ENCODE peak calls at places on chromosomes 2 and 18, in eight cellular contexts. O, E, Y, U, X, J, F and M are unnamed samples.

GRCh38 chr18:74064510-74064909 is 83.1 kb downstream of the FBXO15 start:
- DNase-seq in O (no peak), Y (no peak), E (no peak), U (no peak), J (no peak), X (no peak), F (no peak), M (no peak)

GRCh38 chr2:7026740-7027139 is 109.5 kb downstream of the RNF144A start:
- DNase-seq in E (no peak), U (no peak), X (no peak), F (no peak), O (no peak), Y (no peak), J (no peak), M (no peak)

GRCh38 chr18:7523772-7524171 is 43.3 kb upstream of the PTPRM start:
- DNase-seq in X (no peak), Y (no peak), O (no peak), F (no peak), E (no peak), U (no peak), J (no peak), M (no peak)

GRCh38 chr2:54042908-54043620 is 72.3 kb upstream of the PSME4 start:
- DNase-seq in Y (no peak), E (no peak), F (no peak), O (no peak), J (no peak), U (no peak), X (no peak), M (no peak)

GRCh38 chr2:234771985-234772774 is 179.6 kb upstream of the SH3BP4 start:
- DNase-seq in F (no peak), O (no peak), J (peak), Y (peak), X (no peak), U (no peak), E (peak), M (no peak)

GRCh38 chr2:109454764-109455394 is 158.9 kb downstream of the SEPTIN10 start:
- DNase-seq in J (no peak), O (no peak), X (peak), U (no peak), Y (no peak), E (no peak), F (no peak), M (no peak)

GRCh38 chr18:8654482-8655451 is 45.5 kb downstream of the RAB12 start:
- DNase-seq in F (no peak), O (no peak), U (no peak), Y (peak), E (peak), J (peak), X (no peak), M (no peak)

GRCh38 chr2:200172944-200173481 is 133.5 kb upstream of the SPATS2L start:
- DNase-seq in X (no peak), O (no peak), Y (peak), E (peak), U (no peak), J (peak), F (no peak), M (no peak)

GRCh38 chr2:215967590-215968373 is 45.6 kb downstream of the MREG start:
- DNase-seq in E (no peak), O (no peak), Y (peak), J (no peak), F (no peak), X (no peak), U (no peak), M (no peak)

GRCh38 chr2:27891820-27892105 is 1.2 kb downstream of the BABAM2 start:
- DNase-seq in Y (peak), U (no peak), X (no peak), E (peak), J (peak), O (no peak), F (no peak), M (no peak)

GRCh38 chr2:101265893-101266499 is 13.3 kb downstream of the CNOT11 start:
- DNase-seq in F (no peak), O (no peak), X (no peak), Y (no peak), U (no peak), E (no peak), J (no peak), M (peak)

GRCh38 chr2:220053919-220054318 is 426.5 kb downstream of the SLC4A3 start:
- DNase-seq in J (no peak), Y (peak), F (no peak), U (no peak), O (no peak), X (no peak), E (no peak), M (no peak)

GRCh38 chr2:239694487-239694886 is 293.7 kb upstream of the HDAC4 start:
- DNase-seq in F (no peak), J (no peak), Y (no peak), E (no peak), O (no peak), U (no peak), X (no peak), M (no peak)

GRCh38 chr2:230849633-230850357 is 14.9 kb upstream of the ITM2C start:
- DNase-seq in U (no peak), F (peak), Y (peak), O (no peak), J (peak), X (no peak), E (peak), M (peak)

GRCh38 chr18:9704233-9705118 is 3.6 kb upstream of the RAB31 start:
- DNase-seq in X (no peak), Y (no peak), F (no peak), U (no peak), E (no peak), O (no peak), J (no peak), M (no peak)

GRCh38 chr2:2681611-2682295 is 350.7 kb upstream of the MYT1L start:
- DNase-seq in F (no peak), X (peak), O (no peak), Y (no peak), E (no peak), J (no peak), U (no peak), M (no peak)

GRCh38 chr2:150900913-150901312 is 360.8 kb downstream of the RBM43 start:
- DNase-seq in J (no peak), O (no peak), U (no peak), Y (no peak), F (no peak), X (no peak), E (no peak), M (no peak)

GRCh38 chr2:102037681-102038080 is 45.9 kb downstream of the IL1R2 start:
- DNase-seq in J (peak), F (no peak), U (no peak), X (no peak), Y (peak), E (peak), O (no peak), M (no peak)

GRCh38 chr2:233935426-233935825 is 18.3 kb downstream of the TRPM8 start:
- DNase-seq in X (no peak), F (no peak), Y (no peak), O (no peak), J (no peak), U (no peak), E (no peak), M (no peak)

GRCh38 chr2:149744845-149745244 is 157.3 kb upstream of the MMADHC start:
- DNase-seq in X (no peak), Y (peak), E (peak), J (peak), U (no peak), O (no peak), F (no peak), M (no peak)